ENCODE peak calls at places on chromosomes 13 and 19, in seven cellular contexts. One of them, this sample, is unnamed.

GRCh38 chr13:94201022-94201421 is 278.5 kb downstream of the DCT start:
- DNase-seq in NCI-H2227 treated with DMSO at 0.1 percent for 48 hours: no peak
- DNase-seq in lung microvascular endothelial cell: peak; percentile 77
- DNase-seq in H9: no peak
- DNase-seq in activated CD4-positive, alpha-beta T cell treated with anti-CD3 and anti-CD28 coated beads for 36 hours: no peak
- DNase-seq in HFFc6: no peak
- DNase-seq in H54: no peak
- DNase-seq in this sample: peak; percentile 52

GRCh38 chr19:23409392-23410048 is 14.2 kb upstream of the ZNF91 start:
- DNase-seq in NCI-H2227 treated with DMSO at 0.1 percent for 48 hours: no peak
- DNase-seq in H54: no peak
- DNase-seq in H9: no peak
- DNase-seq in activated CD4-positive, alpha-beta T cell treated with anti-CD3 and anti-CD28 coated beads for 36 hours: no peak
- DNase-seq in HFFc6: no peak
- DNase-seq in lung microvascular endothelial cell: no peak
- DNase-seq in this sample: no peak

GRCh38 chr19:41014643-41015042 is 23.6 kb downstream of the CYP2B6 start:
- DNase-seq in H9: no peak
- DNase-seq in lung microvascular endothelial cell: no peak
- DNase-seq in activated CD4-positive, alpha-beta T cell treated with anti-CD3 and anti-CD28 coated beads for 36 hours: no peak
- DNase-seq in HFFc6: no peak
- DNase-seq in H54: no peak
- DNase-seq in NCI-H2227 treated with DMSO at 0.1 percent for 48 hours: no peak
- DNase-seq in this sample: no peak

GRCh38 chr19:18460313-18460712 is 22.4 kb upstream of the ISYNA1 start:
- DNase-seq in HFFc6: peak; percentile 35
- DNase-seq in NCI-H2227 treated with DMSO at 0.1 percent for 48 hours: no peak
- DNase-seq in activated CD4-positive, alpha-beta T cell treated with anti-CD3 and anti-CD28 coated beads for 36 hours: no peak
- DNase-seq in H9: no peak
- DNase-seq in lung microvascular endothelial cell: no peak
- DNase-seq in H54: no peak
- DNase-seq in this sample: peak; percentile 43

GRCh38 chr13:23921451-23921888 is 24.2 kb upstream of the C1QTNF9B start:
- DNase-seq in activated CD4-positive, alpha-beta T cell treated with anti-CD3 and anti-CD28 coated beads for 36 hours: no peak
- DNase-seq in HFFc6: peak; percentile 60
- DNase-seq in lung microvascular endothelial cell: peak; percentile 27
- DNase-seq in H54: no peak
- DNase-seq in H9: peak; percentile 68
- DNase-seq in NCI-H2227 treated with DMSO at 0.1 percent for 48 hours: peak; percentile 21
- DNase-seq in this sample: no peak

GRCh38 chr19:47539747-47540311 is 25.0 kb upstream of the NAPA start:
- DNase-seq in H54: no peak
- DNase-seq in NCI-H2227 treated with DMSO at 0.1 percent for 48 hours: no peak
- DNase-seq in activated CD4-positive, alpha-beta T cell treated with anti-CD3 and anti-CD28 coated beads for 36 hours: no peak
- DNase-seq in H9: no peak
- DNase-seq in lung microvascular endothelial cell: no peak
- DNase-seq in HFFc6: no peak
- DNase-seq in this sample: no peak

GRCh38 chr19:5803441-5803751 is 1.5 kb upstream of the NRTN start:
- DNase-seq in H54: no peak
- DNase-seq in lung microvascular endothelial cell: no peak
- DNase-seq in HFFc6: no peak
- DNase-seq in activated CD4-positive, alpha-beta T cell treated with anti-CD3 and anti-CD28 coated beads for 36 hours: no peak
- DNase-seq in NCI-H2227 treated with DMSO at 0.1 percent for 48 hours: no peak
- DNase-seq in H9: no peak
- DNase-seq in this sample: no peak

GRCh38 chr19:37953576-37954303 is 46.7 kb downstream of the SIPA1L3 start:
- DNase-seq in lung microvascular endothelial cell: no peak
- DNase-seq in HFFc6: no peak
- DNase-seq in NCI-H2227 treated with DMSO at 0.1 percent for 48 hours: no peak
- DNase-seq in activated CD4-positive, alpha-beta T cell treated with anti-CD3 and anti-CD28 coated beads for 36 hours: no peak
- DNase-seq in H9: no peak
- DNase-seq in H54: no peak
- DNase-seq in this sample: no peak

GRCh38 chr19:32287811-32288227 is 57.6 kb upstream of the ZNF507 start:
- DNase-seq in lung microvascular endothelial cell: peak; percentile 49
- DNase-seq in H9: peak; percentile 84
- DNase-seq in NCI-H2227 treated with DMSO at 0.1 percent for 48 hours: peak; percentile 85
- DNase-seq in HFFc6: peak; percentile 36
- DNase-seq in activated CD4-positive, alpha-beta T cell treated with anti-CD3 and anti-CD28 coated beads for 36 hours: peak; percentile 56
- DNase-seq in H54: peak; percentile 49
- DNase-seq in this sample: peak; percentile 45

GRCh38 chr19:19615086-19615485 is 3.4 kb downstream of the PBX4 start:
- DNase-seq in H9: no peak
- DNase-seq in HFFc6: peak; percentile 29
- DNase-seq in activated CD4-positive, alpha-beta T cell treated with anti-CD3 and anti-CD28 coated beads for 36 hours: peak; percentile 70
- DNase-seq in lung microvascular endothelial cell: no peak
- DNase-seq in H54: no peak
- DNase-seq in NCI-H2227 treated with DMSO at 0.1 percent for 48 hours: no peak
- DNase-seq in this sample: no peak

GRCh38 chr19:3335431-3336350 is 30.7 kb upstream of the NFIC start:
- DNase-seq in HFFc6: peak; percentile 30
- DNase-seq in H9: no peak
- DNase-seq in NCI-H2227 treated with DMSO at 0.1 percent for 48 hours: no peak
- DNase-seq in activated CD4-positive, alpha-beta T cell treated with anti-CD3 and anti-CD28 coated beads for 36 hours: no peak
- DNase-seq in H54: no peak
- DNase-seq in lung microvascular endothelial cell: peak; percentile 40
- DNase-seq in this sample: no peak

GRCh38 chr13:97977376-97977705 is 23.9 kb downstream of the IPO5 start:
- DNase-seq in H54: no peak
- DNase-seq in NCI-H2227 treated with DMSO at 0.1 percent for 48 hours: no peak
- DNase-seq in H9: no peak
- DNase-seq in activated CD4-positive, alpha-beta T cell treated with anti-CD3 and anti-CD28 coated beads for 36 hours: no peak
- DNase-seq in lung microvascular endothelial cell: no peak
- DNase-seq in HFFc6: no peak
- DNase-seq in this sample: no peak

GRCh38 chr13:70107125-70107497 is 515 bp upstream of the ATXN8OS start:
- DNase-seq in activated CD4-positive, alpha-beta T cell treated with anti-CD3 and anti-CD28 coated beads for 36 hours: no peak
- DNase-seq in HFFc6: no peak
- DNase-seq in lung microvascular endothelial cell: no peak
- DNase-seq in H9: no peak
- DNase-seq in NCI-H2227 treated with DMSO at 0.1 percent for 48 hours: no peak
- DNase-seq in H54: no peak
- DNase-seq in this sample: no peak

GRCh38 chr13:90564566-90564965 is 782.9 kb upstream of the MIR17HG start:
- DNase-seq in lung microvascular endothelial cell: no peak
- DNase-seq in activated CD4-positive, alpha-beta T cell treated with anti-CD3 and anti-CD28 coated beads for 36 hours: no peak
- DNase-seq in NCI-H2227 treated with DMSO at 0.1 percent for 48 hours: no peak
- DNase-seq in H9: no peak
- DNase-seq in H54: no peak
- DNase-seq in HFFc6: no peak
- DNase-seq in this sample: no peak

GRCh38 chr13:98556968-98557591 is 19.8 kb downstream of the STK24 start:
- DNase-seq in H9: no peak
- DNase-seq in lung microvascular endothelial cell: no peak
- DNase-seq in activated CD4-positive, alpha-beta T cell treated with anti-CD3 and anti-CD28 coated beads for 36 hours: peak; percentile 42
- DNase-seq in NCI-H2227 treated with DMSO at 0.1 percent for 48 hours: no peak
- DNase-seq in HFFc6: peak; percentile 85
- DNase-seq in H54: no peak
- DNase-seq in this sample: no peak

GRCh38 chr13:100128373-100128772 is 39.5 kb downstream of the PCCA start:
- DNase-seq in HFFc6: no peak
- DNase-seq in H54: peak; percentile 38
- DNase-seq in lung microvascular endothelial cell: no peak
- DNase-seq in H9: no peak
- DNase-seq in activated CD4-positive, alpha-beta T cell treated with anti-CD3 and anti-CD28 coated beads for 36 hours: peak; percentile 47
- DNase-seq in NCI-H2227 treated with DMSO at 0.1 percent for 48 hours: no peak
- DNase-seq in this sample: peak; percentile 35

GRCh38 chr13:29591310-29591709 is 4.2 kb downstream of the SLC7A1 start:
- DNase-seq in NCI-H2227 treated with DMSO at 0.1 percent for 48 hours: no peak
- DNase-seq in H54: no peak
- DNase-seq in HFFc6: peak; percentile 32
- DNase-seq in lung microvascular endothelial cell: peak; percentile 41
- DNase-seq in H9: no peak
- DNase-seq in activated CD4-positive, alpha-beta T cell treated with anti-CD3 and anti-CD28 coated beads for 36 hours: no peak
- DNase-seq in this sample: no peak

GRCh38 chr13:43221611-43222010 is 198.2 kb downstream of the DNAJC15 start:
- DNase-seq in NCI-H2227 treated with DMSO at 0.1 percent for 48 hours: no peak
- DNase-seq in activated CD4-positive, alpha-beta T cell treated with anti-CD3 and anti-CD28 coated beads for 36 hours: no peak
- DNase-seq in lung microvascular endothelial cell: no peak
- DNase-seq in HFFc6: no peak
- DNase-seq in H9: no peak
- DNase-seq in H54: no peak
- DNase-seq in this sample: no peak

GRCh38 chr19:40174087-40174486 is 17.1 kb upstream of the MAP3K10 start:
- DNase-seq in HFFc6: no peak
- DNase-seq in H9: no peak
- DNase-seq in NCI-H2227 treated with DMSO at 0.1 percent for 48 hours: no peak
- DNase-seq in H54: no peak
- DNase-seq in activated CD4-positive, alpha-beta T cell treated with anti-CD3 and anti-CD28 coated beads for 36 hours: no peak
- DNase-seq in lung microvascular endothelial cell: no peak
- DNase-seq in this sample: no peak

GRCh38 chr13:101919541-101920306 is 467.2 kb downstream of the ITGBL1 start:
- DNase-seq in activated CD4-positive, alpha-beta T cell treated with anti-CD3 and anti-CD28 coated beads for 36 hours: peak; percentile 13
- DNase-seq in NCI-H2227 treated with DMSO at 0.1 percent for 48 hours: no peak
- DNase-seq in HFFc6: no peak
- DNase-seq in H9: peak; percentile 73
- DNase-seq in H54: no peak
- DNase-seq in lung microvascular endothelial cell: peak; percentile 36
- DNase-seq in this sample: peak; percentile 39

GRCh38 chr19:55283548-55284393 is at the start of gene BRSK1:
- DNase-seq in activated CD4-positive, alpha-beta T cell treated with anti-CD3 and anti-CD28 coated beads for 36 hours: peak; percentile 72
- DNase-seq in H54: peak; percentile 93
- DNase-seq in NCI-H2227 treated with DMSO at 0.1 percent for 48 hours: peak; percentile 92
- DNase-seq in HFFc6: peak; percentile 39
- DNase-seq in lung microvascular endothelial cell: no peak
- DNase-seq in H9: peak; percentile 89
- DNase-seq in this sample: no peak

GRCh38 chr19:35767288-35768081 is 7.9 kb upstream of the ARHGAP33 start:
- DNase-seq in activated CD4-positive, alpha-beta T cell treated with anti-CD3 and anti-CD28 coated beads for 36 hours: no peak
- DNase-seq in H54: no peak
- DNase-seq in NCI-H2227 treated with DMSO at 0.1 percent for 48 hours: no peak
- DNase-seq in lung microvascular endothelial cell: no peak
- DNase-seq in HFFc6: no peak
- DNase-seq in H9: peak; percentile 96
- DNase-seq in this sample: no peak

GRCh38 chr19:44258835-44259413 is 762 bp upstream of the ZNF233 start:
- DNase-seq in activated CD4-positive, alpha-beta T cell treated with anti-CD3 and anti-CD28 coated beads for 36 hours: no peak
- DNase-seq in NCI-H2227 treated with DMSO at 0.1 percent for 48 hours: no peak
- DNase-seq in lung microvascular endothelial cell: no peak
- DNase-seq in H9: no peak
- DNase-seq in HFFc6: no peak
- DNase-seq in H54: no peak
- DNase-seq in this sample: no peak

GRCh38 chr19:32580353-32580900 is 563 bp upstream of the PDCD5 start:
- DNase-seq in H54: no peak
- DNase-seq in activated CD4-positive, alpha-beta T cell treated with anti-CD3 and anti-CD28 coated beads for 36 hours: no peak
- DNase-seq in H9: peak; percentile 38
- DNase-seq in HFFc6: no peak
- DNase-seq in NCI-H2227 treated with DMSO at 0.1 percent for 48 hours: no peak
- DNase-seq in lung microvascular endothelial cell: no peak
- DNase-seq in this sample: no peak

GRCh38 chr13:75495938-75496337 is 14.0 kb upstream of the TBC1D4 start:
- DNase-seq in H9: no peak
- DNase-seq in activated CD4-positive, alpha-beta T cell treated with anti-CD3 and anti-CD28 coated beads for 36 hours: no peak
- DNase-seq in NCI-H2227 treated with DMSO at 0.1 percent for 48 hours: no peak
- DNase-seq in H54: no peak
- DNase-seq in HFFc6: peak; percentile 69
- DNase-seq in lung microvascular endothelial cell: no peak
- DNase-seq in this sample: no peak

GRCh38 chr19:34254552-34255432 is at the start of gene GARRE1:
- DNase-seq in HFFc6: no peak
- DNase-seq in H54: peak; percentile 90
- DNase-seq in activated CD4-positive, alpha-beta T cell treated with anti-CD3 and anti-CD28 coated beads for 36 hours: peak; percentile 92
- DNase-seq in H9: peak; percentile 41
- DNase-seq in lung microvascular endothelial cell: peak; percentile 83
- DNase-seq in NCI-H2227 treated with DMSO at 0.1 percent for 48 hours: peak; percentile 76
- DNase-seq in this sample: peak; percentile 76